ENCODE peak calls at places on chromosomes 13 and 19, in five cellular contexts. G, T, O, N and F are unnamed samples.

GRCh38 chr19:56637976-56638555 is 4.9 kb upstream of the SMIM17 start:
- DNase-seq in G (peak; percentile 85), O (peak; percentile 95), N (peak; percentile 93), T (peak; percentile 72), F (peak; percentile 74)

GRCh38 chr19:4877753-4878490 is 10.5 kb upstream of the PLIN3 start:
- DNase-seq in G (no peak), N (peak; percentile 90), T (peak; percentile 60), O (peak; percentile 66), F (no peak)

GRCh38 chr13:100588350-100589177 is at the start of gene GGACT:
- DNase-seq in T (peak; percentile 70), N (peak; percentile 97), G (peak; percentile 79), O (peak; percentile 74), F (peak; percentile 52)

GRCh38 chr13:101267656-101268055 is 148.7 kb downstream of the NALCN start:
- DNase-seq in N (peak; percentile 86), G (no peak), O (no peak), T (no peak), F (peak; percentile 77)

GRCh38 chr13:113976711-113977684 is 3.1 kb upstream of the C13orf46 start:
- DNase-seq in O (no peak), G (no peak), N (peak; percentile 100), T (no peak), F (peak; percentile 56)

GRCh38 chr13:51479199-51479523 is 26.3 kb upstream of the INTS6 start:
- DNase-seq in G (no peak), N (no peak), O (no peak), T (no peak), F (peak; percentile 77)

GRCh38 chr13:77697208-77698103 is at the start of gene SLAIN1:
- DNase-seq in N (peak; percentile 89), T (peak; percentile 81), O (peak; percentile 95), G (peak; percentile 89), F (peak; percentile 5)

GRCh38 chr13:108325863-108326262 is 56.3 kb downstream of the TNFSF13B start:
- DNase-seq in N (no peak), O (no peak), T (no peak), G (no peak), F (no peak)

GRCh38 chr19:36013280-36014028 is 559 bp downstream of the ALKBH6 start:
- DNase-seq in T (no peak), G (no peak), N (peak; percentile 91), O (no peak), F (no peak)

GRCh38 chr13:66069570-66069969 is 1160.6 kb downstream of the PCDH9 start:
- DNase-seq in N (no peak), G (no peak), T (no peak), O (no peak), F (peak; percentile 61)

GRCh38 chr19:14375055-14375581 is 6.1 kb upstream of the ADGRE5 start:
- DNase-seq in G (peak; percentile 88), N (no peak), O (no peak), T (peak; percentile 44), F (no peak)

GRCh38 chr19:38093587-38093986 is 130.4 kb downstream of the DPF1 start:
- DNase-seq in G (no peak), O (no peak), T (peak; percentile 58), N (no peak), F (no peak)

GRCh38 chr19:40745402-40745780 is 4.9 kb downstream of the ACTMAP start:
- DNase-seq in G (no peak), T (no peak), O (no peak), N (peak; percentile 79), F (peak; percentile 51)

GRCh38 chr13:28531195-28531955 is 36.4 kb upstream of the FLT1 start:
- DNase-seq in N (peak; percentile 96), O (peak; percentile 79), G (peak; percentile 60), T (peak; percentile 61), F (peak; percentile 27)

GRCh38 chr19:11261902-11262839 is at the start of gene DOCK6:
- DNase-seq in O (peak; percentile 80), N (peak; percentile 94), G (peak; percentile 37), T (peak; percentile 49), F (no peak)

GRCh38 chr13:26964278-26965057 is 203.9 kb upstream of the GPR12 start:
- DNase-seq in N (peak; percentile 85), O (no peak), T (no peak), G (peak; percentile 97), F (no peak)

GRCh38 chr19:56765107-56765506 is 75.4 kb downstream of the PEG3 start:
- DNase-seq in O (no peak), T (peak; percentile 74), G (no peak), N (no peak), F (peak; percentile 7)

GRCh38 chr19:41373993-41374392 is 2.3 kb upstream of the TMEM91 start:
- DNase-seq in T (peak; percentile 90), O (no peak), N (peak; percentile 85), G (no peak), F (peak; percentile 91)

GRCh38 chr13:112443191-112444000 is 67.2 kb downstream of the SPACA7 start:
- DNase-seq in T (no peak), G (peak; percentile 28), O (peak; percentile 81), N (peak; percentile 87), F (no peak)

GRCh38 chr13:50450279-50450678 is 393.2 kb downstream of the DLEU7 start:
- DNase-seq in O (no peak), T (no peak), G (no peak), N (no peak), F (no peak)

GRCh38 chr13:73822671-73823592 is 311.3 kb downstream of the KLF12 start:
- DNase-seq in N (no peak), O (no peak), T (no peak), G (no peak), F (no peak)

GRCh38 chr19:35754365-35755139 is 2.3 kb downstream of the HSPB6 start:
- DNase-seq in G (no peak), T (no peak), O (no peak), N (peak; percentile 69), F (peak; percentile 12)

GRCh38 chr13:67792151-67792665 is 562.1 kb upstream of the PCDH9 start:
- DNase-seq in G (no peak), N (no peak), T (no peak), O (no peak), F (no peak)

GRCh38 chr13:92967923-92968322 is 258.7 kb upstream of the GPC6 start:
- DNase-seq in G (no peak), T (no peak), N (no peak), O (peak; percentile 2), F (peak; percentile 37)

GRCh38 chr13:25733061-25733491 is 318.7 kb downstream of the SHISA2 start:
- DNase-seq in G (no peak), N (no peak), T (no peak), O (no peak), F (peak; percentile 2)

GRCh38 chr13:59691501-59692066 is 472.1 kb downstream of the DIAPH3 start:
- DNase-seq in T (no peak), N (no peak), G (no peak), O (no peak), F (no peak)

GRCh38 chr13:109836629-109837607 is 50.5 kb upstream of the IRS2 start:
- DNase-seq in O (no peak), N (no peak), G (no peak), T (no peak), F (no peak)

GRCh38 chr19:10013834-10014618 is 743 bp downstream of the RDH8 start:
- DNase-seq in T (no peak), N (peak; percentile 60), O (no peak), G (no peak), F (no peak)

GRCh38 chr13:25153736-25154135 is 18.4 kb downstream of the AMER2 start:
- DNase-seq in N (no peak), T (no peak), O (peak; percentile 55), G (no peak), F (no peak)

GRCh38 chr19:7480222-7480974 is 8.4 kb downstream of the PEX11G start:
- DNase-seq in N (peak; percentile 83), G (no peak), O (no peak), T (no peak), F (no peak)

GRCh38 chr13:85601526-85601925 is 197.7 kb downstream of the SLITRK6 start:
- DNase-seq in N (no peak), O (no peak), G (no peak), T (no peak), F (no peak)

GRCh38 chr19:16073988-16074387 is 2.3 kb upstream of the TPM4 start:
- DNase-seq in G (no peak), T (no peak), N (no peak), O (no peak), F (no peak)

GRCh38 chr19:41323023-41323422 is 13.1 kb downstream of the CCDC97 start:
- DNase-seq in T (peak; percentile 45), O (no peak), N (peak; percentile 91), G (no peak), F (peak; percentile 72)

GRCh38 chr19:42241279-42241678 is 1.1 kb downstream of the GSK3A start:
- DNase-seq in N (peak; percentile 68), O (no peak), T (no peak), G (no peak), F (no peak)

GRCh38 chr13:49298903-49299605 is 51.3 kb downstream of the CDADC1 start:
- DNase-seq in O (no peak), T (no peak), G (no peak), N (no peak), F (no peak)

GRCh38 chr19:14023404-14024235 is 4.3 kb upstream of the RLN3 start:
- DNase-seq in T (peak; percentile 39), O (peak; percentile 74), N (peak; percentile 84), G (peak; percentile 87), F (no peak)

GRCh38 chr13:40228486-40228885 is 438.0 kb downstream of the FOXO1 start:
- DNase-seq in G (no peak), O (no peak), T (no peak), N (no peak), F (peak; percentile 45)

GRCh38 chr13:108828053-108828806 is 198.8 kb downstream of the MYO16 start:
- DNase-seq in T (no peak), G (no peak), O (no peak), N (no peak), F (no peak)

GRCh38 chr19:55362990-55363716 is at the start of gene GARIN5B:
- DNase-seq in N (no peak), O (peak; percentile 66), G (no peak), T (no peak), F (no peak)
- TF ChIP-seq CTCF in N (no peak), O (no peak), G (no peak), T (no peak), F (no peak)

DNA sequence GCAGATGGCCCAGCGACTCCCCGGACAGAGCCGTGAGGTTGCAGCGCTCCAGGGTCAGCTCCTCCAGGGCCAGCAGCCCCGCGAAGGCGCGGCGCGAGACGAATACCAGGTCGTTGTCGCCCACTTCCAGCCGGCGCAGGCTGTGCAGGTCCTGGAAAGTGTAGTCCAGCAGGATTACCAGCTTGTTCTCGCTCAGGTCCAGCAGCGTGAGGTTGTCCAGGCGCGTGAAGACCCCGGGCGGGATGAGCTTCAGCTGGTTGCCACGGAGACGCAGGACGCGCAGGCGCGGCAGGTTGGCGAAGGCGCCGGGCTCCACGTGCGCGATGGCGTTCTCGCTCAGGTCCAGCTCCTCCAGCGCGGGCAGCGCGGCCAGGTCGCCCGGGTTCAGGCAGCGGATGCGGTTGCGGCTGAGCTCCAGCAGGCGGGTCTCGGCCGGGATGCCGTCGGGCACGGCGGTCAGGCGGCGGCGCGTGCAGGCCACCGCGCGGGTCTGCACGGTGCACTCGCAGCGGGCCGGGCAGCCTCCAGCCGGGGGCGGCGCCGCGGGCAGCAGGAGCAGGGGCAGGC is 9.3 kb upstream of the PEAK3 start:
- DNase-seq in O (peak; percentile 92), T (no peak), G (no peak), N (peak; percentile 90), F (no peak)
- H3K4me3 ChIP-seq in O (peak overlapping the region; percentile 34), T (peak overlapping the region; percentile 59), G (peak overlapping the region; percentile 78), N (no peak overlapping the region), F (no peak overlapping the region)

GRCh38 chr13:105587786-105588185 is 947.7 kb downstream of the EFNB2 start:
- DNase-seq in G (no peak), O (no peak), N (peak; percentile 66), T (no peak), F (no peak)
- TF ChIP-seq CTCF in G (no peak), O (no peak), N (no peak), T (no peak), F (no peak)

GRCh38 chr13:79825959-79826358 is 345.0 kb downstream of the NDFIP2 start:
- DNase-seq in O (no peak), G (no peak), N (no peak), T (no peak), F (no peak)
- H3K4me3 ChIP-seq in O (no peak overlapping the region), G (no peak overlapping the region), N (no peak overlapping the region), T (no peak overlapping the region), F (no peak overlapping the region)